ENCODE peak calls at places on chromosomes 13 and 19, in nine cellular contexts. One of them, this sample, is unnamed.

GRCh38 chr13:75279834-75280369 is 202.1 kb downstream of the TBC1D4 start:
- DNase-seq in fibroblast of lung: no peak
- DNase-seq in GM23248: no peak
- DNase-seq in small intestine: peak
- DNase-seq in IMR-90: no peak
- DNase-seq in iPS DF 6.9: no peak
- DNase-seq in breast epithelium: no peak
- DNase-seq in body of pancreas: no peak
- DNase-seq in mesenchymal stem cell: no peak
- DNase-seq in this sample: no peak

GRCh38 chr13:32645854-32646253 is 59.6 kb downstream of the PDS5B start:
- DNase-seq in fibroblast of lung: no peak
- DNase-seq in GM23248: no peak
- DNase-seq in small intestine: no peak
- DNase-seq in IMR-90: no peak
- DNase-seq in iPS DF 6.9: no peak
- DNase-seq in breast epithelium: no peak
- DNase-seq in body of pancreas: no peak
- DNase-seq in mesenchymal stem cell: no peak
- DNase-seq in this sample: no peak

GRCh38 chr13:33409673-33410072 is 124.1 kb upstream of the STARD13 start:
- DNase-seq in fibroblast of lung: no peak
- DNase-seq in GM23248: no peak
- DNase-seq in small intestine: no peak
- DNase-seq in IMR-90: no peak
- DNase-seq in iPS DF 6.9: no peak
- DNase-seq in breast epithelium: no peak
- DNase-seq in body of pancreas: no peak
- DNase-seq in mesenchymal stem cell: peak
- DNase-seq in this sample: no peak

GRCh38 chr19:28737021-28737525 is 475.9 kb downstream of the UQCRFS1 start:
- DNase-seq in fibroblast of lung: peak
- DNase-seq in GM23248: peak
- DNase-seq in small intestine: peak
- DNase-seq in IMR-90: peak
- DNase-seq in iPS DF 6.9: no peak
- DNase-seq in breast epithelium: no peak
- DNase-seq in body of pancreas: no peak
- DNase-seq in mesenchymal stem cell: peak
- DNase-seq in this sample: no peak

GRCh38 chr13:73809561-73809960 is 324.6 kb downstream of the KLF12 start:
- DNase-seq in fibroblast of lung: peak
- DNase-seq in GM23248: peak
- DNase-seq in small intestine: no peak
- DNase-seq in IMR-90: peak
- DNase-seq in iPS DF 6.9: no peak
- DNase-seq in breast epithelium: no peak
- DNase-seq in body of pancreas: no peak
- DNase-seq in mesenchymal stem cell: peak
- DNase-seq in this sample: no peak

GRCh38 chr13:99693351-99693750 is 192.1 kb downstream of the TM9SF2 start:
- DNase-seq in fibroblast of lung: no peak
- DNase-seq in GM23248: no peak
- DNase-seq in small intestine: no peak
- DNase-seq in IMR-90: no peak
- DNase-seq in iPS DF 6.9: no peak
- DNase-seq in breast epithelium: no peak
- DNase-seq in body of pancreas: no peak
- DNase-seq in mesenchymal stem cell: no peak
- DNase-seq in this sample: no peak

GRCh38 chr13:98083507-98083906 is 59.4 kb upstream of the FARP1 start:
- DNase-seq in fibroblast of lung: peak
- DNase-seq in GM23248: peak
- DNase-seq in small intestine: no peak
- DNase-seq in IMR-90: peak
- DNase-seq in iPS DF 6.9: no peak
- DNase-seq in breast epithelium: no peak
- DNase-seq in body of pancreas: no peak
- DNase-seq in mesenchymal stem cell: peak
- DNase-seq in this sample: no peak

GRCh38 chr13:51175639-51176038 is 46.6 kb upstream of the FAM124A start:
- DNase-seq in fibroblast of lung: no peak
- DNase-seq in GM23248: no peak
- DNase-seq in small intestine: no peak
- DNase-seq in IMR-90: no peak
- DNase-seq in iPS DF 6.9: no peak
- DNase-seq in breast epithelium: no peak
- DNase-seq in body of pancreas: no peak
- DNase-seq in mesenchymal stem cell: no peak
- DNase-seq in this sample: no peak

GRCh38 chr19:44732235-44733014 is 16.1 kb upstream of the BCL3 start:
- DNase-seq in fibroblast of lung: no peak
- DNase-seq in GM23248: no peak
- DNase-seq in small intestine: no peak
- DNase-seq in IMR-90: no peak
- DNase-seq in iPS DF 6.9: no peak
- DNase-seq in breast epithelium: no peak
- DNase-seq in body of pancreas: no peak
- DNase-seq in mesenchymal stem cell: no peak
- DNase-seq in this sample: no peak

GRCh38 chr13:106143930-106144709 is 391.3 kb downstream of the EFNB2 start:
- DNase-seq in fibroblast of lung: no peak
- DNase-seq in GM23248: no peak
- DNase-seq in small intestine: peak
- DNase-seq in IMR-90: no peak
- DNase-seq in iPS DF 6.9: peak
- DNase-seq in breast epithelium: no peak
- DNase-seq in body of pancreas: peak
- DNase-seq in mesenchymal stem cell: no peak
- DNase-seq in this sample: no peak

GRCh38 chr13:29059837-29060236 is 239.7 kb downstream of the MTUS2 start:
- DNase-seq in fibroblast of lung: no peak
- DNase-seq in GM23248: no peak
- DNase-seq in small intestine: peak
- DNase-seq in IMR-90: no peak
- DNase-seq in iPS DF 6.9: no peak
- DNase-seq in breast epithelium: no peak
- DNase-seq in body of pancreas: no peak
- DNase-seq in mesenchymal stem cell: no peak
- DNase-seq in this sample: no peak

GRCh38 chr13:110109910-110110309 is 197.0 kb downstream of the COL4A1 start:
- DNase-seq in fibroblast of lung: peak
- DNase-seq in GM23248: peak
- DNase-seq in small intestine: no peak
- DNase-seq in IMR-90: peak
- DNase-seq in iPS DF 6.9: no peak
- DNase-seq in breast epithelium: no peak
- DNase-seq in body of pancreas: no peak
- DNase-seq in mesenchymal stem cell: peak
- DNase-seq in this sample: peak

GRCh38 chr13:44385847-44386246 is 12.2 kb downstream of the SERP2 start:
- DNase-seq in fibroblast of lung: no peak
- DNase-seq in GM23248: no peak
- DNase-seq in small intestine: no peak
- DNase-seq in IMR-90: no peak
- DNase-seq in iPS DF 6.9: no peak
- DNase-seq in breast epithelium: no peak
- DNase-seq in body of pancreas: no peak
- DNase-seq in mesenchymal stem cell: no peak
- DNase-seq in this sample: no peak

GRCh38 chr13:59677966-59678814 is 485.5 kb downstream of the DIAPH3 start:
- DNase-seq in fibroblast of lung: peak
- DNase-seq in GM23248: peak
- DNase-seq in small intestine: peak
- DNase-seq in IMR-90: peak
- DNase-seq in iPS DF 6.9: no peak
- DNase-seq in breast epithelium: no peak
- DNase-seq in body of pancreas: no peak
- DNase-seq in mesenchymal stem cell: peak
- DNase-seq in this sample: no peak

GRCh38 chr19:10516671-10517286 is 468 bp downstream of the S1PR5 start:
- DNase-seq in fibroblast of lung: no peak
- DNase-seq in GM23248: peak
- DNase-seq in small intestine: no peak
- DNase-seq in IMR-90: no peak
- DNase-seq in iPS DF 6.9: no peak
- DNase-seq in breast epithelium: no peak
- DNase-seq in body of pancreas: no peak
- DNase-seq in mesenchymal stem cell: peak
- DNase-seq in this sample: peak

GRCh38 chr19:41895745-41896580 is 13.0 kb downstream of the ARHGEF1 start:
- DNase-seq in fibroblast of lung: no peak
- DNase-seq in GM23248: peak
- DNase-seq in small intestine: no peak
- DNase-seq in IMR-90: no peak
- DNase-seq in iPS DF 6.9: no peak
- DNase-seq in breast epithelium: no peak
- DNase-seq in body of pancreas: no peak
- DNase-seq in mesenchymal stem cell: no peak
- DNase-seq in this sample: no peak

GRCh38 chr13:52446265-52446664 is 4.2 kb downstream of the VPS36 start:
- DNase-seq in fibroblast of lung: no peak
- DNase-seq in GM23248: no peak
- DNase-seq in small intestine: no peak
- DNase-seq in IMR-90: no peak
- DNase-seq in iPS DF 6.9: no peak
- DNase-seq in breast epithelium: no peak
- DNase-seq in body of pancreas: no peak
- DNase-seq in mesenchymal stem cell: no peak
- DNase-seq in this sample: no peak

GRCh38 chr13:108629353-108629752 is at the start of gene MYO16:
- DNase-seq in fibroblast of lung: no peak
- DNase-seq in GM23248: no peak
- DNase-seq in small intestine: no peak
- DNase-seq in IMR-90: no peak
- DNase-seq in iPS DF 6.9: no peak
- DNase-seq in breast epithelium: no peak
- DNase-seq in body of pancreas: no peak
- DNase-seq in mesenchymal stem cell: no peak
- DNase-seq in this sample: no peak

GRCh38 chr13:41905600-41906254 is 55.2 kb downstream of the VWA8 start:
- DNase-seq in fibroblast of lung: peak
- DNase-seq in GM23248: peak
- DNase-seq in small intestine: peak
- DNase-seq in IMR-90: peak
- DNase-seq in iPS DF 6.9: no peak
- DNase-seq in breast epithelium: no peak
- DNase-seq in body of pancreas: no peak
- DNase-seq in mesenchymal stem cell: peak
- DNase-seq in this sample: no peak

GRCh38 chr13:30257433-30258099 is 49.8 kb downstream of the KATNAL1 start:
- DNase-seq in fibroblast of lung: no peak
- DNase-seq in GM23248: no peak
- DNase-seq in small intestine: no peak
- DNase-seq in IMR-90: peak
- DNase-seq in iPS DF 6.9: no peak
- DNase-seq in breast epithelium: no peak
- DNase-seq in body of pancreas: no peak
- DNase-seq in mesenchymal stem cell: peak
- DNase-seq in this sample: no peak
- H3K27ac ChIP-seq in fibroblast of lung: no peak
- H3K27ac ChIP-seq in GM23248: no peak
- H3K27ac ChIP-seq in small intestine: no peak
- H3K27ac ChIP-seq in IMR-90: no peak
- H3K27ac ChIP-seq in iPS DF 6.9: no peak
- H3K27ac ChIP-seq in breast epithelium: no peak
- H3K27ac ChIP-seq in body of pancreas: no peak
- H3K27ac ChIP-seq in mesenchymal stem cell: peak
- H3K27ac ChIP-seq in this sample: peak

GRCh38 chr19:2282062-2282861 is at the start of gene PEAK3:
- DNase-seq in fibroblast of lung: peak
- DNase-seq in GM23248: peak
- DNase-seq in small intestine: peak
- DNase-seq in IMR-90: peak
- DNase-seq in iPS DF 6.9: no peak
- DNase-seq in breast epithelium: no peak
- DNase-seq in body of pancreas: peak
- DNase-seq in mesenchymal stem cell: peak
- DNase-seq in this sample: peak
- H3K27ac ChIP-seq in fibroblast of lung: no peak
- H3K27ac ChIP-seq in GM23248: no peak
- H3K27ac ChIP-seq in small intestine: peak
- H3K27ac ChIP-seq in IMR-90: peak
- H3K27ac ChIP-seq in iPS DF 6.9: no peak
- H3K27ac ChIP-seq in breast epithelium: no peak
- H3K27ac ChIP-seq in body of pancreas: peak
- H3K27ac ChIP-seq in mesenchymal stem cell: no peak
- H3K27ac ChIP-seq in this sample: peak

DNA sequence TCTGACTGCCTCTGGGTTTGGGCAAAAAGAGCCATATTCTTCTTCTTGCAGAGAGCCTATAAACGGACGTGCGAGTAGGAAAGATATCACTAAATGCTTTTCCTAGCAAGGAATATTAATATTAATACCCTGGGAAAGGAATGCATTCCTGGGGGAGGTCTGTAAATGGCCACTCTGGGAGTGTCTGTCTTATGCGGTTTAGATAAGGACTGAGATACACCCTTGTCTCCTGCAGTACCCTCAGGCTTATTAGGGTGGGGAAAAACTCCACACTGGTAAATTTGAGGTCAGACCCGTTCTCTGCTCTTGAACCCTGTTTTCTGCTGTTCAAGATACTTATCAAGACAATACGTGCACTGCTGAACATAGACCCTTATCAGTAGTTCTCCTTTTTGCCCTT is 763.8 kb downstream of the SLITRK5 start:
- DNase-seq in fibroblast of lung: no peak
- DNase-seq in GM23248: no peak
- DNase-seq in small intestine: no peak
- DNase-seq in IMR-90: no peak
- DNase-seq in iPS DF 6.9: no peak
- DNase-seq in breast epithelium: no peak
- DNase-seq in body of pancreas: no peak
- DNase-seq in mesenchymal stem cell: no peak
- DNase-seq in this sample: no peak
- H3K27ac ChIP-seq in fibroblast of lung: no peak
- H3K27ac ChIP-seq in GM23248: no peak
- H3K27ac ChIP-seq in small intestine: no peak
- H3K27ac ChIP-seq in IMR-90: no peak
- H3K27ac ChIP-seq in iPS DF 6.9: no peak
- H3K27ac ChIP-seq in breast epithelium: no peak
- H3K27ac ChIP-seq in body of pancreas: no peak
- H3K27ac ChIP-seq in mesenchymal stem cell: no peak
- H3K27ac ChIP-seq in this sample: no peak

DNA sequence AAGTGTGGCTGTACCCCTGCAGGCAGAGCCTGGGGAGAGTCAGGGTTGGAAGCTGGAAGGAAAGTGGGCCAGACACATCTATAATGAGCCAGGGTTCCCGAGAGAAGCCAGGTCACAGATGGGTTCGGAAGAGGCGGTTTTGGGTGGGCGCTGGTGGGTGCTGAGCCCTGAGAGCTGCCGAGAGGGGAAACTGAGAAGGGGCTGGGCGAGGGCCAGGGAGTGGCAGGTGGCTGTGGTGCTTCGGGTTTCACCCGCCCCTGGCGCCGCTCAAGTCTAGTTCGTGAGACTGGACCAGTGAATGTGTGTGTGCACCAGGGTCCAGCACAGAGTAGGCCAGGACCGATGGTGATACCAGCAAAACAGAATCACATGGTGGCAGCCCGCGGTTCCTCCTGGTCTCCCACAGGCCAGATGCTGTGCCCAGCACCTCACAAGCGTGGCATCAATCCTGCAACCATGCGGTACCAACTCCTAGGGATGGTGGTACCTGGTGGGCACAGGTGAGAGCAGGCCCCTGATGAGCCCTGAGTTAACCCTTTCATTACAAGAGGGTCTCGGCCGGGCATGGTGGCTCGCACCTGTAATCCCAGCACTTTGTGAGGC is 1.8 kb upstream of the LRRC4B start:
- DNase-seq in fibroblast of lung: no peak
- DNase-seq in GM23248: no peak
- DNase-seq in small intestine: no peak
- DNase-seq in IMR-90: no peak
- DNase-seq in iPS DF 6.9: no peak
- DNase-seq in breast epithelium: no peak
- DNase-seq in body of pancreas: no peak
- DNase-seq in mesenchymal stem cell: no peak
- DNase-seq in this sample: no peak
- H3K27ac ChIP-seq in fibroblast of lung: no peak
- H3K27ac ChIP-seq in GM23248: no peak
- H3K27ac ChIP-seq in small intestine: no peak
- H3K27ac ChIP-seq in IMR-90: no peak
- H3K27ac ChIP-seq in iPS DF 6.9: no peak
- H3K27ac ChIP-seq in breast epithelium: no peak
- H3K27ac ChIP-seq in body of pancreas: no peak
- H3K27ac ChIP-seq in mesenchymal stem cell: no peak
- H3K27ac ChIP-seq in this sample: no peak

This sample was measured in substantia nigra.